ENCODE peak calls at places on chromosome 7, in seven cellular contexts. One of them, this sample, is unnamed.

GRCh38 chr7:158344706-158345300 is 242.8 kb downstream of the PTPRN2 start:
- DNase-seq in H9: no peak
- DNase-seq in mesendoderm: no peak
- DNase-seq in trophoblast cell: no peak
- DNase-seq in IMR-90: no peak
- DNase-seq in H1: no peak
- DNase-seq in neuronal stem cell: no peak
- DNase-seq in this sample: no peak

GRCh38 chr7:1055084-1055450 is 10.7 kb downstream of the GPR146 start:
- DNase-seq in trophoblast cell: peak; percentile 90
- DNase-seq in mesendoderm: no peak
- DNase-seq in neuronal stem cell: no peak
- DNase-seq in H1: no peak
- DNase-seq in H9: no peak
- DNase-seq in IMR-90: peak; percentile 26
- DNase-seq in this sample: no peak

GRCh38 chr7:18408461-18408860 is 87.1 kb upstream of the HDAC9 start:
- DNase-seq in IMR-90: peak; percentile 90
- DNase-seq in H1: no peak
- DNase-seq in H9: no peak
- DNase-seq in trophoblast cell: no peak
- DNase-seq in mesendoderm: peak; percentile 87
- DNase-seq in neuronal stem cell: no peak
- DNase-seq in this sample: peak; percentile 55

GRCh38 chr7:118045629-118046028 is 138.3 kb upstream of the LSM8 start:
- DNase-seq in IMR-90: no peak
- DNase-seq in trophoblast cell: no peak
- DNase-seq in H9: no peak
- DNase-seq in mesendoderm: peak; percentile 20
- DNase-seq in neuronal stem cell: no peak
- DNase-seq in H1: no peak
- DNase-seq in this sample: no peak

GRCh38 chr7:128361463-128362441 is at the start of gene PRRT4:
- DNase-seq in mesendoderm: peak; percentile 55
- DNase-seq in trophoblast cell: no peak
- DNase-seq in neuronal stem cell: no peak
- DNase-seq in IMR-90: no peak
- DNase-seq in H1: no peak
- DNase-seq in H9: no peak
- DNase-seq in this sample: peak; percentile 17

GRCh38 chr7:131072505-131073091 is 255.1 kb upstream of the MKLN1 start:
- DNase-seq in H1: no peak
- DNase-seq in IMR-90: peak; percentile 34
- DNase-seq in mesendoderm: peak; percentile 97
- DNase-seq in trophoblast cell: peak; percentile 44
- DNase-seq in neuronal stem cell: no peak
- DNase-seq in H9: peak; percentile 46
- DNase-seq in this sample: peak; percentile 32

GRCh38 chr7:18623389-18623788 is 127.8 kb downstream of the HDAC9 start:
- DNase-seq in IMR-90: no peak
- DNase-seq in neuronal stem cell: no peak
- DNase-seq in H1: no peak
- DNase-seq in mesendoderm: no peak
- DNase-seq in H9: no peak
- DNase-seq in trophoblast cell: no peak
- DNase-seq in this sample: no peak

GRCh38 chr7:73831656-73832579 is 1.1 kb downstream of the CLDN4 start:
- DNase-seq in trophoblast cell: peak; percentile 87
- DNase-seq in neuronal stem cell: no peak
- DNase-seq in H9: peak; percentile 95
- DNase-seq in mesendoderm: peak; percentile 93
- DNase-seq in H1: no peak
- DNase-seq in IMR-90: no peak
- DNase-seq in this sample: no peak

GRCh38 chr7:91128574-91129348 is 135.5 kb upstream of the FZD1 start:
- DNase-seq in IMR-90: peak; percentile 38
- DNase-seq in trophoblast cell: no peak
- DNase-seq in mesendoderm: no peak
- DNase-seq in neuronal stem cell: no peak
- DNase-seq in H1: no peak
- DNase-seq in H9: no peak
- DNase-seq in this sample: peak; percentile 57

GRCh38 chr7:44393238-44394111 is 68.1 kb upstream of the CAMK2B start:
- DNase-seq in H1: no peak
- DNase-seq in mesendoderm: no peak
- DNase-seq in trophoblast cell: no peak
- DNase-seq in neuronal stem cell: no peak
- DNase-seq in H9: peak; percentile 12
- DNase-seq in IMR-90: no peak
- DNase-seq in this sample: no peak

GRCh38 chr7:102140952-102141370 is 145.7 kb upstream of the SH2B2 start:
- DNase-seq in trophoblast cell: no peak
- DNase-seq in H1: no peak
- DNase-seq in IMR-90: no peak
- DNase-seq in H9: no peak
- DNase-seq in mesendoderm: no peak
- DNase-seq in neuronal stem cell: no peak
- DNase-seq in this sample: no peak

GRCh38 chr7:92612501-92612900 is 22.3 kb upstream of the FAM133B start:
- DNase-seq in neuronal stem cell: no peak
- DNase-seq in H9: no peak
- DNase-seq in IMR-90: peak; percentile 73
- DNase-seq in H1: no peak
- DNase-seq in trophoblast cell: no peak
- DNase-seq in mesendoderm: no peak
- DNase-seq in this sample: no peak

GRCh38 chr7:151378011-151378410 is 31.8 kb downstream of the WDR86 start:
- DNase-seq in neuronal stem cell: no peak
- DNase-seq in mesendoderm: no peak
- DNase-seq in H1: no peak
- DNase-seq in IMR-90: no peak
- DNase-seq in H9: no peak
- DNase-seq in trophoblast cell: no peak
- DNase-seq in this sample: no peak

GRCh38 chr7:45873035-45873354 is at the start of gene CCDC201:
- DNase-seq in trophoblast cell: no peak
- DNase-seq in H9: no peak
- DNase-seq in H1: no peak
- DNase-seq in mesendoderm: no peak
- DNase-seq in IMR-90: no peak
- DNase-seq in neuronal stem cell: no peak
- DNase-seq in this sample: no peak

GRCh38 chr7:94710256-94710655 is 54.3 kb upstream of the SGCE start:
- DNase-seq in IMR-90: peak; percentile 31
- DNase-seq in H9: no peak
- DNase-seq in neuronal stem cell: no peak
- DNase-seq in trophoblast cell: no peak
- DNase-seq in H1: no peak
- DNase-seq in mesendoderm: no peak
- DNase-seq in this sample: no peak

GRCh38 chr7:80392229-80393169 is 119.4 kb downstream of the GNAT3 start:
- DNase-seq in IMR-90: peak; percentile 60
- DNase-seq in H9: no peak
- DNase-seq in H1: no peak
- DNase-seq in neuronal stem cell: no peak
- DNase-seq in trophoblast cell: no peak
- DNase-seq in mesendoderm: no peak
- DNase-seq in this sample: peak; percentile 58

DNA sequence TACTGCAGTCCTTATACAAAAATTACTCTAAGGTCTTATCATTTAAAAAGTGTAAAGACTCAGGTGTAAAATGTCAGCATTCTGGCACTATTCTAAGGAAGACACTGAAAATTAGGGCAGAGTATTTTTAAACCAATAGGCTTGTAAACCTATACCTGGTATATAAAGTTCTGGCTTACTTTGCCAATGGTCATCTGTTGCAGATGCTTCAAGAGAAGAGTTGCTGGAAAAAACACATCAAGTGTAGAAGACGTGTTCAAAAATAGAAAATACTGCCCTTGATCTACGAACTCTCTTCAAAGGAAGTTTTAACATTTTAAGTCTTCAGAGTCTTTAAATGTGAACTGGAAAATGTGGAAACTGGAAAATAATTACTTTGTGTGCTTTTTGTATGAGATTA is 23.9 kb downstream of the NT5C3A start:
- DNase-seq in H9: no peak
- DNase-seq in neuronal stem cell: no peak
- DNase-seq in H1: no peak
- DNase-seq in IMR-90: no peak
- DNase-seq in trophoblast cell: no peak
- DNase-seq in mesendoderm: no peak
- DNase-seq in this sample: no peak
- H3K18ac ChIP-seq in H9: no peak overlapping the region
- H3K18ac ChIP-seq in neuronal stem cell: no peak overlapping the region
- H3K18ac ChIP-seq in H1: no peak overlapping the region
- H3K18ac ChIP-seq in IMR-90: no peak overlapping the region
- H3K18ac ChIP-seq in trophoblast cell: no peak overlapping the region
- H3K18ac ChIP-seq in mesendoderm: no peak overlapping the region
- H3K18ac ChIP-seq in this sample: no peak overlapping the region

DNA sequence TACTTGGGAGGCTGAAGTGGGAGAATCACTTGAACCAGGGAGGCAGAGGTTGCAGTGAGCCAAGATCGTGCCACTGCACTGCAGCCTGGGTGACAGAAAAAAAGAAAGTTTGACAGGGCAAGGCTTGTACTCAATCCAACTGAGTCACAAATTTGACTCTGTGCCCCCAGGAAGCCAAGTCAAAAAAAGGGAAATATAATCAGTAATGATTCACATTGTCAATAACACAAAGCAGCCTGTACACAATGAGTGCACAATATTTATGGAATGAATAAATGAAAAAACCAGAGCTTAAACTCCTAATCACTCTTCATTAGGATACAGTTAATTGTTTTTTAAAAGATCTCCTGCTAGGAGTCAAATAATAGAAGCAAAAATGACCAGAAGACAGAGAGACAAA is 6.4 kb downstream of the NAPEPLD start:
- DNase-seq in H1: no peak
- DNase-seq in mesendoderm: no peak
- DNase-seq in IMR-90: no peak
- DNase-seq in neuronal stem cell: no peak
- DNase-seq in trophoblast cell: no peak
- DNase-seq in H9: no peak
- DNase-seq in this sample: no peak
- H2AK5ac ChIP-seq in H1: no peak overlapping the region
- H2AK5ac ChIP-seq in mesendoderm: no peak overlapping the region
- H2AK5ac ChIP-seq in IMR-90: no peak overlapping the region
- H2AK5ac ChIP-seq in neuronal stem cell: no peak overlapping the region
- H2AK5ac ChIP-seq in trophoblast cell: no peak overlapping the region
- H2AK5ac ChIP-seq in H9: no peak overlapping the region
- H2AK5ac ChIP-seq in this sample: no peak overlapping the region

DNA sequence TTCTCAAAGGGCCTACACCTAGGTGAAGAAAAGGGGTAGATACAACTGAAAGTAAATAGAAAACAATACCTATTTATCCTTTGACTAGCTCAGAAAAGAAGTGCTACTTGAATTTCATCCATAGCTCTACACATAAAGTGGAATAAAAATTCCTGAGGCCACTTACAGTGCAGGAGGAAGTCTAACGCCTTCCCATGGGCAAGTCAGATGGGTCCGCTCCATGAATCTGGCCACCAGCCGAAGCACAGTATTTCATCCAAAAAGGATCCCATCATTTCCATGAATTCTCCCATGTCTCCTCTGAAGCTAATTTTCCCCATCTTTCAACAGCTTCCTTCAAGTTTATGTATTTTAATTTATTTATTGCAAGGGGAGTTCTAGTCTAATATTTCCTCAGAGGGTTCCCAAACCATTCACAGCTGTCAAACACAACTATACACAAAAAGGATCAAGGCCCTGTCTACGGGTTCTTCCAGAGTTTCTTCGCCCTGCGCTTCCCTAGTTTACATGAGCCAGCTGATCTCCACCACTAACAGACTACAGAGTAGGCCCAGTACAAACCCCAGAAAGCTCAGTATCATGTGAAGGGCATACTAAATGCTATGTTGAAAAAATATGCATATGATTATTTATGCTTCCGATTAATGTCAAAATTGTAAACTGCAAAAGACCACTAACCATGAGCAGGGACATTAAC is 184.7 kb downstream of the DOCK4 start:
- DNase-seq in IMR-90: no peak
- DNase-seq in mesendoderm: no peak
- DNase-seq in H1: no peak
- DNase-seq in trophoblast cell: no peak
- DNase-seq in neuronal stem cell: no peak
- DNase-seq in H9: no peak
- DNase-seq in this sample: peak; percentile 46
- H3K18ac ChIP-seq in IMR-90: no peak overlapping the region
- H3K18ac ChIP-seq in mesendoderm: no peak overlapping the region
- H3K18ac ChIP-seq in H1: no peak overlapping the region
- H3K18ac ChIP-seq in trophoblast cell: no peak overlapping the region
- H3K18ac ChIP-seq in neuronal stem cell: no peak overlapping the region
- H3K18ac ChIP-seq in H9: no peak overlapping the region
- H3K18ac ChIP-seq in this sample: no peak overlapping the region

GRCh38 chr7:2438181-2438580 is 34.8 kb downstream of the CHST12 start:
- DNase-seq in IMR-90: no peak
- DNase-seq in H1: no peak
- DNase-seq in mesendoderm: no peak
- DNase-seq in trophoblast cell: no peak
- DNase-seq in H9: no peak
- DNase-seq in neuronal stem cell: no peak
- DNase-seq in this sample: no peak

GRCh38 chr7:2437537-2438148 is 34.2 kb downstream of the CHST12 start:
- DNase-seq in H1: no peak
- DNase-seq in IMR-90: no peak
- DNase-seq in neuronal stem cell: no peak
- DNase-seq in mesendoderm: no peak
- DNase-seq in trophoblast cell: peak; percentile 13
- DNase-seq in H9: no peak
- DNase-seq in this sample: no peak

GRCh38 chr7:2438775-2439174 is 35.4 kb downstream of the CHST12 start:
- DNase-seq in H9: no peak
- DNase-seq in neuronal stem cell: no peak
- DNase-seq in IMR-90: no peak
- DNase-seq in H1: no peak
- DNase-seq in mesendoderm: no peak
- DNase-seq in trophoblast cell: no peak
- DNase-seq in this sample: no peak

GRCh38 chr7:2437136-2437535 is 33.7 kb downstream of the CHST12 start:
- DNase-seq in IMR-90: no peak
- DNase-seq in trophoblast cell: no peak
- DNase-seq in H1: no peak
- DNase-seq in mesendoderm: no peak
- DNase-seq in neuronal stem cell: no peak
- DNase-seq in H9: no peak
- DNase-seq in this sample: no peak

DNA sequence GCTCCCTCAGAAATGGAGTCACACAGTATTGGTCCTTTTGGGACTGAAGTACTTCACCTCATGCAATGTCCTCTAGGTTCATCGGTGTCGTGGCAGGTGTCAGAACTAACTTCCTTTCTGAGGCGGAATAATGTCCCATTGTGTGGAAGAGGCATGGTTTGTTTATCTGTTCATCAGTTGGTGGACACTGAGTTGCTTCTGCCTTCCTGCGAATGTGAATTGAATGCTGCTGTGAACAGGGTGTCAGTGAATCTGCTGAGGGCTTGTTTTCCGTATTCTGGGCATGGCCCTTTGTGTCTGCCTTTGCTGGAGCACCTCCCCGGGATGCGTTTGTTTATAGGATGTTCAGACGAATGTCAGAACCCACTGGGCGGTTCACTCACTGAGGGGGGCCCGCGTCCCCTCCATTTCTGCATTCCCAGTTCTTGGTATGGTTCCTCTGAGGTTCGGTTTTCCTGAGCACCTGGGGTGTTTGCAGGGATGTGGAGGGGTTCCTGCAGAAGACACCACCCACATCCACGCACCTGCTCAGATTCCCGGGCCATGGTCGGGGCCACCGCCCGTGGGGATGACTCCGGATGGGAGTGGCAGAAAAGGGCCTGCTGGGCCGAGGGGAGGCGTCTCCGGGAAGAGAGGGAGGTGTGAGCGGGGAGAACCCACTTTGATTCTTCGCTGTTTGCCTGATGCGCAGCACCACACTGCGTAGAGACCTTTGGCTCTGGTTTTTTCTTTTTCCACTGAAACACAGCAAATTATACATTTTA is 33.1 kb downstream of the CHST12 start:
- DNase-seq in IMR-90: no peak
- DNase-seq in mesendoderm: no peak
- DNase-seq in neuronal stem cell: no peak
- DNase-seq in H1: no peak
- DNase-seq in H9: no peak
- DNase-seq in trophoblast cell: no peak
- DNase-seq in this sample: no peak
- H2AK5ac ChIP-seq in IMR-90: no peak overlapping the region
- H2AK5ac ChIP-seq in mesendoderm: no peak overlapping the region
- H2AK5ac ChIP-seq in neuronal stem cell: no peak overlapping the region
- H2AK5ac ChIP-seq in H1: no peak overlapping the region
- H2AK5ac ChIP-seq in H9: no peak overlapping the region
- H2AK5ac ChIP-seq in trophoblast cell: no peak overlapping the region
- H2AK5ac ChIP-seq in this sample: no peak overlapping the region